ENCODE peak calls at places on chromosomes 6 and 20, in eight cellular contexts. One of them, this sample, is unnamed.

GRCh38 chr20:17873410-17874270 is 95.0 kb downstream of the SNX5 start:
- DNase-seq in brain microvascular endothelial cell: peak
- DNase-seq in pancreas: peak
- DNase-seq in colonic mucosa: peak
- DNase-seq in CD8-positive, alpha-beta memory T cell: no peak
- DNase-seq in IMR-90: peak
- DNase-seq in RWPE1: peak
- DNase-seq in A549: peak
- DNase-seq in this sample: peak

GRCh38 chr20:4613718-4614620 is 107.7 kb upstream of the PRND start:
- DNase-seq in IMR-90: no peak
- DNase-seq in CD8-positive, alpha-beta memory T cell: peak
- DNase-seq in A549: peak
- DNase-seq in colonic mucosa: peak
- DNase-seq in pancreas: peak
- DNase-seq in RWPE1: peak
- DNase-seq in brain microvascular endothelial cell: peak
- DNase-seq in this sample: peak

GRCh38 chr6:167846997-167847606 is 20.4 kb downstream of the AFDN start:
- DNase-seq in A549: no peak
- DNase-seq in brain microvascular endothelial cell: no peak
- DNase-seq in pancreas: no peak
- DNase-seq in colonic mucosa: no peak
- DNase-seq in IMR-90: no peak
- DNase-seq in RWPE1: no peak
- DNase-seq in CD8-positive, alpha-beta memory T cell: no peak
- DNase-seq in this sample: no peak

GRCh38 chr6:124881898-124882579 is 80.2 kb upstream of the RNF217 start:
- DNase-seq in IMR-90: peak
- DNase-seq in A549: peak
- DNase-seq in pancreas: no peak
- DNase-seq in CD8-positive, alpha-beta memory T cell: no peak
- DNase-seq in colonic mucosa: no peak
- DNase-seq in brain microvascular endothelial cell: peak
- DNase-seq in RWPE1: no peak
- DNase-seq in this sample: no peak

GRCh38 chr20:37451616-37452015 is 69.4 kb upstream of the NNAT start:
- DNase-seq in brain microvascular endothelial cell: no peak
- DNase-seq in RWPE1: no peak
- DNase-seq in CD8-positive, alpha-beta memory T cell: no peak
- DNase-seq in A549: no peak
- DNase-seq in colonic mucosa: no peak
- DNase-seq in pancreas: no peak
- DNase-seq in IMR-90: no peak
- DNase-seq in this sample: no peak

GRCh38 chr20:14432597-14432996 is 95.2 kb upstream of the FLRT3 start:
- DNase-seq in pancreas: no peak
- DNase-seq in RWPE1: no peak
- DNase-seq in colonic mucosa: no peak
- DNase-seq in A549: no peak
- DNase-seq in IMR-90: no peak
- DNase-seq in brain microvascular endothelial cell: no peak
- DNase-seq in CD8-positive, alpha-beta memory T cell: no peak
- DNase-seq in this sample: no peak

GRCh38 chr6:132322398-132322797 is 78.9 kb downstream of the MOXD1 start:
- DNase-seq in pancreas: no peak
- DNase-seq in CD8-positive, alpha-beta memory T cell: no peak
- DNase-seq in RWPE1: no peak
- DNase-seq in A549: no peak
- DNase-seq in IMR-90: peak
- DNase-seq in colonic mucosa: no peak
- DNase-seq in brain microvascular endothelial cell: no peak
- DNase-seq in this sample: no peak

GRCh38 chr20:25289886-25290597 is 42.2 kb downstream of the PYGB start:
- DNase-seq in IMR-90: no peak
- DNase-seq in A549: no peak
- DNase-seq in brain microvascular endothelial cell: no peak
- DNase-seq in RWPE1: no peak
- DNase-seq in pancreas: no peak
- DNase-seq in CD8-positive, alpha-beta memory T cell: no peak
- DNase-seq in colonic mucosa: no peak
- DNase-seq in this sample: no peak

DNA sequence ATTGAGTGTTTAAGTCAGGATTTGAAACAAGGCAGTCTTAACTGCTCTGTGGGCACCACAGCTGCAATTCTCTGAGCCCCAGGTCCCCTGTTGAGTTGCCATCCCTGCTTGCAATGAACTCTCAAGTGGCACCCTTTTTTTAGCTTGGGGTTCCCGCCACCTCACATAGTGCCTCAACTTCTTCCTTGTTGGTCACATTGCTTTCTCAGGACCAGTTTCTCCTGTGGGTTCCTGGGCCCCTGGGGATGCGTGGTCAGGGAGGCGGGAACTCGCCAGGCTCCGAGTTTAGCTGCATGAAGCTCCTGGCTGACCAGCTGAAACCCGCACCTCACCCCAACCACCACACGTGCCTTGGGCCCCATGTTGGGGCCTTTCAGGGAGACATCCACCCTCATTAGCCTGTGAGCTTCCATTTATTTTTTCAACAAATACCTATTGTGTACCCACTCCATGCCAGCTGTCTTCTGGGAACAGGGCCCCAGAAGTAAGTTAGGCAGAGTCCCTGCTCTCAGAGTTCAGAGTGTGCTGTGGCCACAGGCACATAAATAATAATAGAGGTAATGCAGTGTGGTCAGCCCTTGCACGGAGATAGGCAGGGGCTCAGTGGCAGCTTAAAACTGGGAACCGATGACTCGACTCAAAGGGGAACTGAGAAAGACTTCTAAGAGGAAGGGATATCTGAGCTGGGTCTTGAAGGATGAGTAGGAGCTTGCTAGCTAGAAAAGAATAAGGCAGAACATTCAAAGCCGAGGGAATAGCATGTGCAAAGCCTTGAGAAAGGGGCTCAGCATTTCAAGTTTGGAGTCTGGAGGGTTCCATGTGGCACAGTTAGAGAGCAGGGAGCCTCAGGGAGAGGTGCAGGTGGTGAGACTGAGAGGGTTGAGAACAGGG is 33.9 kb upstream of the FAM83D start:
- DNase-seq in pancreas: no peak
- DNase-seq in IMR-90: no peak
- DNase-seq in A549: no peak
- DNase-seq in colonic mucosa: no peak
- DNase-seq in brain microvascular endothelial cell: no peak
- DNase-seq in RWPE1: no peak
- DNase-seq in CD8-positive, alpha-beta memory T cell: no peak
- DNase-seq in this sample: no peak
- H3K27ac ChIP-seq in pancreas: no peak
- H3K27ac ChIP-seq in IMR-90: no peak
- H3K27ac ChIP-seq in A549: no peak
- H3K27ac ChIP-seq in colonic mucosa: no peak
- H3K27ac ChIP-seq in brain microvascular endothelial cell: no peak
- H3K27ac ChIP-seq in RWPE1: no peak
- H3K27ac ChIP-seq in CD8-positive, alpha-beta memory T cell: no peak
- H3K27ac ChIP-seq in this sample: no peak

GRCh38 chr20:57960803-57961575 is 251.2 kb upstream of the PMEPA1 start:
- DNase-seq in RWPE1: no peak
- DNase-seq in IMR-90: no peak
- DNase-seq in pancreas: no peak
- DNase-seq in colonic mucosa: no peak
- DNase-seq in brain microvascular endothelial cell: no peak
- DNase-seq in CD8-positive, alpha-beta memory T cell: no peak
- DNase-seq in A549: no peak
- DNase-seq in this sample: no peak

GRCh38 chr20:57959589-57959988 is 249.8 kb upstream of the PMEPA1 start:
- DNase-seq in brain microvascular endothelial cell: no peak
- DNase-seq in IMR-90: no peak
- DNase-seq in CD8-positive, alpha-beta memory T cell: no peak
- DNase-seq in RWPE1: no peak
- DNase-seq in pancreas: peak
- DNase-seq in colonic mucosa: no peak
- DNase-seq in A549: no peak
- DNase-seq in this sample: no peak

GRCh38 chr20:57958050-57958420 is 248.2 kb upstream of the PMEPA1 start:
- DNase-seq in colonic mucosa: no peak
- DNase-seq in CD8-positive, alpha-beta memory T cell: no peak
- DNase-seq in A549: no peak
- DNase-seq in IMR-90: no peak
- DNase-seq in RWPE1: no peak
- DNase-seq in brain microvascular endothelial cell: no peak
- DNase-seq in pancreas: no peak
- DNase-seq in this sample: no peak

GRCh38 chr20:57959018-57959417 is 249.2 kb upstream of the PMEPA1 start:
- DNase-seq in IMR-90: no peak
- DNase-seq in colonic mucosa: no peak
- DNase-seq in RWPE1: no peak
- DNase-seq in A549: no peak
- DNase-seq in CD8-positive, alpha-beta memory T cell: no peak
- DNase-seq in brain microvascular endothelial cell: no peak
- DNase-seq in pancreas: peak
- DNase-seq in this sample: no peak

GRCh38 chr20:57957397-57958049 is 247.7 kb upstream of the PMEPA1 start:
- DNase-seq in brain microvascular endothelial cell: peak
- DNase-seq in CD8-positive, alpha-beta memory T cell: no peak
- DNase-seq in RWPE1: no peak
- DNase-seq in pancreas: no peak
- DNase-seq in A549: no peak
- DNase-seq in IMR-90: no peak
- DNase-seq in colonic mucosa: no peak
- DNase-seq in this sample: no peak
- H3K27ac ChIP-seq in brain microvascular endothelial cell: no peak
- H3K27ac ChIP-seq in CD8-positive, alpha-beta memory T cell: no peak
- H3K27ac ChIP-seq in RWPE1: no peak
- H3K27ac ChIP-seq in pancreas: peak
- H3K27ac ChIP-seq in A549: no peak
- H3K27ac ChIP-seq in IMR-90: no peak
- H3K27ac ChIP-seq in colonic mucosa: no peak
- H3K27ac ChIP-seq in this sample: no peak

DNA sequence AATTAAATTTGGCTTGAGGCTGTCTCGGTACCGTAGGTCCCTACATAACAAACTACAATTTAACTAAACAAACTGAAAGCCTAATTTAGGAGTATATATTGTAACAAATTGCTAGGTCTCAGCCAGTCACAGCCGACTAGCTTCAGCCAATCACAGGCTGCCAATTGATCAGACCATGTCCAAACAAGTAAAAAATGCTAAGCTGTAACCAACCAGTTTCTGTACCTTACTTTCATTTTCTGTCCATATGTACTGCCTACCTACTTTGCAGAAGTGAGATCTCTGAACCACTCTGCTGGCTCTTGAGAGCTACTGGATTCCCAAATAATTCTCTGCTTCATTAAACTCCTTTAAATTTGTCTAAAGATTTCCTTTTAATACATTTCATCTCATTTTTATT is 648.0 kb upstream of the GJE1 start:
- DNase-seq in RWPE1: no peak
- DNase-seq in CD8-positive, alpha-beta memory T cell: no peak
- DNase-seq in brain microvascular endothelial cell: no peak
- DNase-seq in colonic mucosa: no peak
- DNase-seq in pancreas: no peak
- DNase-seq in A549: no peak
- DNase-seq in IMR-90: peak
- DNase-seq in this sample: no peak
- H3K27ac ChIP-seq in RWPE1: no peak
- H3K27ac ChIP-seq in CD8-positive, alpha-beta memory T cell: no peak
- H3K27ac ChIP-seq in brain microvascular endothelial cell: no peak
- H3K27ac ChIP-seq in colonic mucosa: no peak
- H3K27ac ChIP-seq in pancreas: no peak
- H3K27ac ChIP-seq in A549: peak
- H3K27ac ChIP-seq in IMR-90: peak
- H3K27ac ChIP-seq in this sample: peak

DNA sequence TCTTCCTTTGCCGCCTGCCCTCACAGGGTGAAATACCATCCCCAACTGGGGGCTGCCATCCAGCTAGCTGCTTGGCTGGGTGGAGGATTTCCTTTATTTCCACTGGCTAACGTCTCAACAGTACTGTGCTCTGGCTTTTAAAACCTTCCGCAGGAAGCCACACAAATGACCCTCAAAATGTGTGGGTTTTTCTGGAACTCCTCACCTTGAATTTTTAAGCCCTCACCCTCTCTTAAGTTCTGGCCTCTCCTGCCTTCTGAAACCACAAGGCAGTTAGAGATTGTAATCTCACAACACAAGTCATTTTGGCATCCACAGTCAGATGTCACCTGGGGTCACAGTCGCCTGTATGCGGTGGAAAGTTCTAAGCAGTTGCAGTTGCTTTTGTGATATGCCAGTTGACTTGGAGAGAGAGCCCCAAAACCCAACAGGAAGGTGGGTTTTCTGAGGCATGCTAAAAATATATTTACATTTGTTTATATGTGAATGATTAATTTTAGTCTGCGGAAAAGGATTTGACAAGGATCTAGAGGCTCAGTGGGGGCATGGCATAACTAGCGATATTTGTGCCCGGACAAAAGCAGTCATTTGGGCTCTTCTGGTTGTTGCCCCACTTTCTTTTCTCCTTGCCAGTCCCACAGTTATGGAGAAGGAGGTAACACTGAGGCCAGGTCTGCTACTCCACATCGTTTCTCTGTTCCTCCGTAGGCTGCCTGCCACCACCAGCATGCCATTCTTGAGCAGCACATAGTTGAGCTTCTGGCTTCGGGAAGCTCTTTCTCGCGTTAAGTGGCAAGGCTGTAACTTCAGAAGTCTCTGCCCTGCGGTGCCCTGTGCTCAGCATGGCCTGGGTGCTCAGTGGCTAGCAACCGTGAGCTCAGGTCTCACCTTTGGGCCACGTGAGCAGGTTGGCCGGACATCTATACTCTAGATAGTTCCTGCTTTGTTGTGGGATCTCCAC is 335.3 kb downstream of the CD83 start:
- DNase-seq in pancreas: no peak
- DNase-seq in colonic mucosa: no peak
- DNase-seq in brain microvascular endothelial cell: no peak
- DNase-seq in RWPE1: no peak
- DNase-seq in A549: no peak
- DNase-seq in IMR-90: no peak
- DNase-seq in CD8-positive, alpha-beta memory T cell: no peak
- DNase-seq in this sample: no peak
- H3K27ac ChIP-seq in pancreas: no peak
- H3K27ac ChIP-seq in colonic mucosa: no peak
- H3K27ac ChIP-seq in brain microvascular endothelial cell: no peak
- H3K27ac ChIP-seq in RWPE1: no peak
- H3K27ac ChIP-seq in A549: no peak
- H3K27ac ChIP-seq in IMR-90: no peak
- H3K27ac ChIP-seq in CD8-positive, alpha-beta memory T cell: peak
- H3K27ac ChIP-seq in this sample: no peak